ENCODE peak calls at places on chromosomes 12 and 14, in five cellular contexts. U is mesenchymal stem cell; G is naive thymus-derived CD4-positive, alpha-beta T cell; S is stomach; C is tibial nerve. L is an unnamed sample.

GRCh38 chr14:65225299-65226159 is 123.2 kb upstream of the MAX start:
- DNase-seq in S (no peak), U (no peak), C (no peak), G (no peak), L (no peak)

GRCh38 chr14:76977793-76978730 is 50.4 kb downstream of the IRF2BPL start:
- DNase-seq in G (peak; percentile 74), C (no peak), S (peak; percentile 41), U (peak; percentile 83), L (no peak)

GRCh38 chr14:101018561-101019290 is 115.2 kb upstream of the RTL1 start:
- DNase-seq in S (peak; percentile 17), U (no peak), G (no peak), C (no peak), L (no peak)

GRCh38 chr12:82209533-82209932 is 148.7 kb downstream of the CCDC59 start:
- DNase-seq in U (no peak), C (no peak), G (no peak), S (no peak), L (no peak)

GRCh38 chr12:114580306-114580705 is 103.7 kb downstream of the TBX3 start:
- DNase-seq in S (no peak), U (no peak), G (no peak), C (no peak), L (no peak)

GRCh38 chr14:69318241-69318640 is 58.3 kb downstream of the GALNT16 start:
- DNase-seq in C (no peak), U (peak; percentile 40), S (no peak), G (no peak), L (no peak)

GRCh38 chr12:58728397-58728796 is 191.9 kb downstream of the LRIG3 start:
- DNase-seq in U (peak; percentile 32), S (no peak), G (no peak), C (no peak), L (no peak)

GRCh38 chr12:116184766-116185165 is 92.7 kb downstream of the MED13L start:
- DNase-seq in U (peak; percentile 28), G (no peak), C (no peak), S (no peak), L (no peak)

GRCh38 chr14:104639889-104640548 is 35.4 kb upstream of the TMEM179 start:
- DNase-seq in U (peak; percentile 59), C (no peak), S (peak; percentile 72), G (peak; percentile 43), L (peak; percentile 71)

GRCh38 chr12:57621497-57622292 is 10.5 kb downstream of the ARHGEF25 start:
- DNase-seq in C (no peak), S (peak; percentile 62), G (peak; percentile 42), U (peak; percentile 50), L (no peak)

GRCh38 chr12:89181271-89181920 is 170.9 kb downstream of the DUSP6 start:
- DNase-seq in G (no peak), U (peak; percentile 63), S (no peak), C (no peak), L (no peak)

GRCh38 chr14:37807722-37808121 is 212.3 kb downstream of the TTC6 start:
- DNase-seq in U (no peak), C (no peak), S (no peak), G (no peak), L (no peak)

DNA sequence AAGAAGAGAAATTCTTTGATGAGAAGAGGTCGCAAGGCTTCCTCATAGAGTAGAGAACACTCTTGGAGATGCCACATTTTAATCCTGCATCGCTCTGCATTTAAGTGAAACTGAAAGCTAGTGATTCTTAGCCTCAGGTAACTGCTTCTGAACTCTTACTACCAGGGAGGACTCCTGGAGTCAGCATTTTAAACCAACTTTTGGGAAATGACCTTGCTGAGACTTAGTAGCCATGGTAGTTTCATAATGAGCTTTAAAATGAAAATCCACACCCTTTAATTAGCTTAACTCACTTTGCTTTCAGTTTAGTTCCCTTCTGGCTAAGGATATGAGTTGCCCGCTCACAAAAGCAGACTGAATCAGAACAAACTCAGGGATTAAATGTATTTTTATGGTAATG is 80.3 kb downstream of the SYNE2 start:
- DNase-seq in G (no peak), S (no peak), U (no peak), C (no peak), L (no peak)
- H3K4me3 ChIP-seq in G (no peak overlapping the region), S (no peak overlapping the region), U (no peak overlapping the region), C (no peak overlapping the region), L (no peak overlapping the region)

GRCh38 chr14:50521912-50522341 is 10.4 kb downstream of the MAP4K5 start:
- DNase-seq in U (peak; percentile 47), G (peak; percentile 11), C (no peak), S (no peak), L (no peak)
- H3K27ac ChIP-seq in U (peak overlapping the region; percentile 19), G (no peak overlapping the region), C (peak overlapping the region; percentile 53), S (no peak overlapping the region), L (no peak overlapping the region)

GRCh38 chr12:91384391-91384790 is 201.8 kb upstream of the DCN start:
- DNase-seq in C (no peak), U (no peak), S (no peak), G (no peak), L (no peak)
- H3K4me1 ChIP-seq in C (peaks cover 11% of the 10 kb centered on the region), U (no peaks in the 10 kb centered on the region), S (peaks cover 27% of the 10 kb centered on the region), G (no peaks in the 10 kb centered on the region), L (no peaks in the 10 kb centered on the region)

GRCh38 chr14:93976477-93977057 is at the start of gene ASB2:
- DNase-seq in S (no peak), C (no peak), G (no peak), U (no peak), L (no peak)
- H3K4me3 ChIP-seq in S (peak within 1 kb of the TSS; percentile 41), C (peak within 1 kb of the TSS; percentile 10), G (peak within 1 kb of the TSS; percentile 11), U (no peak within 1 kb of the TSS), L (no peak within 1 kb of the TSS)

GRCh38 chr14:50225974-50226297 is 5.4 kb downstream of the SOS2 start:
- DNase-seq in G (no peak), U (peak; percentile 24), S (no peak), C (no peak), L (no peak)
- H3K27ac ChIP-seq in G (no peak overlapping the region), U (peak overlapping the region; percentile 36), S (no peak overlapping the region), C (no peak overlapping the region), L (no peak overlapping the region)

GRCh38 chr12:54359762-54360351 is 4.4 kb downstream of the GPR84 start:
- DNase-seq in S (no peak), G (no peak), U (no peak), C (no peak), L (no peak)
- H3K4me1 ChIP-seq in S (peaks cover 53% of the 10 kb centered on the region), G (peaks cover 5% of the 10 kb centered on the region), U (peaks cover 26% of the 10 kb centered on the region), C (peaks cover 49% of the 10 kb centered on the region), L (no peaks in the 10 kb centered on the region)